ENCODE peak calls at places on chromosome 3, in nine cellular contexts. X is testis; P is CD4-positive, CD25-positive, alpha-beta regulatory T cell; A is CD8-positive, alpha-beta memory T cell; Z is effector memory CD4-positive, alpha-beta T cell; O is CD8-positive, alpha-beta T cell; U is GM23338; C is foreskin keratinocyte; V is NT2/D1. Q is an unnamed sample. For H3K27me3, the result is how much of the 10 kb centered on the place peaks cover.

GRCh38 chr3:30399394-30400181 is 206.8 kb upstream of the TGFBR2 start:
- DNase-seq in Z (no peak), P (no peak), U (peak), C (no peak), X (no peak), V (no peak), O (no peak), A (no peak), Q (no peak)

GRCh38 chr3:16596352-16597032 is 8.7 kb downstream of the DAZL start:
- DNase-seq in O (no peak), Z (no peak), A (no peak), X (no peak), P (no peak), U (no peak), C (no peak), V (no peak), Q (no peak)

GRCh38 chr3:11168881-11169805 is 14.8 kb downstream of the HRH1 start:
- DNase-seq in Z (no peak), A (no peak), V (no peak), P (no peak), X (no peak), U (no peak), C (no peak), O (no peak), Q (no peak)

GRCh38 chr3:9211155-9211950 is 38.1 kb downstream of the SRGAP3 start:
- DNase-seq in U (no peak), P (no peak), C (peak), O (no peak), X (no peak), V (no peak), Z (no peak), A (no peak), Q (no peak)

GRCh38 chr3:35635407-35635806 is 3.9 kb upstream of the ARPP21 start:
- DNase-seq in P (no peak), C (no peak), O (no peak), V (no peak), A (no peak), U (no peak), Z (no peak), X (no peak), Q (peak)

GRCh38 chr3:117669761-117670160 is 960.2 kb downstream of the TUSC7 start:
- DNase-seq in P (no peak), O (no peak), V (no peak), A (no peak), X (no peak), Z (no peak), U (no peak), C (no peak), Q (no peak)

GRCh38 chr3:55569033-55569518 is 82.0 kb upstream of the WNT5A start:
- DNase-seq in X (no peak), P (no peak), U (no peak), A (no peak), O (no peak), C (no peak), Z (no peak), V (no peak), Q (no peak)

GRCh38 chr3:176463610-176464009 is 733.7 kb downstream of the TBL1XR1 start:
- DNase-seq in A (no peak), X (no peak), U (no peak), V (no peak), P (no peak), C (no peak), Z (no peak), O (no peak), Q (no peak)

DNA sequence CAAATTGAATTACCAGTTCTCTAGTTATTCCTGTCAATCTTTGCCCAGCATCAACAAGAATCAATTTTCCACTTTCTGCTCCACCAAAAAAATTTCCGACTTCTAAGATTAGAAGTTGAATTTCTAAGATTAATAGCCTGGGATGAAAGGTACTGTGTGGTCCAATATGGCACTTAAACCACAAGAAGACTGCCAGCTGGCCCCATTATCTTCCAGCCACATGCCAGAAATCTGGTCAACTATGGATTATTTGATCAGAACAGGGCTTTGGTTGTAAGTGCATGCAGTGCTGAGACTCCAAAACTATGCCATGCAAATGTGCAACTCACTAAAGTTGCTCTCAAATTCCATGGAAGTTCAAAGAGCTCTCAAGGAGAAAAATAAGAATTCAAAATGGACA is 64.1 kb downstream of the ST3GAL6 start:
- DNase-seq in U (no peak), X (no peak), P (no peak), V (no peak), O (no peak), Z (no peak), A (no peak), C (no peak), Q (no peak)
- H3K27me3 ChIP-seq in U (under half), X (under half), P (under half), V (under half), O (under half), Z (under half), A (under half), C (under half), Q (under half)

DNA sequence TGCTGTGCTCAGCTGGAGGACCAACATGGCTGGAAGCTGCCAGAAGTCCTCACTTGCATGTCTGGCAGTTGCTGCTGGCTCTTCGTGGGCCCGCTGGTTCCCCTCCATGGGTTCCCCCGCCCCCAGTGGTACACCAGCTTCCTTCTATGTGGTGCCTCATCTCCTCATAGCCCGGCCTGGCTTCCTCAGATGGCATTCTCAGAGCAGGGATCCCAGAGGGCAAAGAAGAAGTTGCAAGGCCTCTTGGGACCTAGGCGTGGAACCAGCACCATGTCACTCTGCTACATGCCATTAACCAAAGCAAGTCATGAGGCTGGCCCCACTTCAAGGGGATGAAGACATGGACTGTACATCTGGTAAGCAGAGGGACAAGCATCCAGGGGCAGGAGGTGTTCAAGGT is 2.9 kb upstream of the CFAP92 start:
- DNase-seq in U (no peak), A (no peak), Z (no peak), C (no peak), P (no peak), V (no peak), X (no peak), O (no peak), Q (peak)
- H3K27me3 ChIP-seq in U (half or more), A (under half), Z (under half), C (half or more), P (under half), V (half or more), X (under half), O (under half), Q (half or more)

GRCh38 chr3:197021231-197021630 is 8.4 kb downstream of the MELTF start:
- DNase-seq in X (no peak), Z (no peak), U (peak), A (no peak), V (no peak), P (no peak), O (no peak), C (no peak), Q (peak)
- H3K27me3 ChIP-seq in X (under half), Z (under half), U (under half), A (under half), V (under half), P (under half), O (under half), C (under half), Q (under half)

GRCh38 chr3:48593337-48593736 is 1.8 kb downstream of the COL7A1 start:
- DNase-seq in P (no peak), A (no peak), O (no peak), C (no peak), U (no peak), X (no peak), V (no peak), Z (no peak), Q (no peak)

GRCh38 chr3:48592519-48593087 is 2.5 kb downstream of the COL7A1 start:
- DNase-seq in C (no peak), A (no peak), Z (no peak), P (no peak), U (no peak), X (no peak), O (no peak), V (no peak), Q (no peak)

GRCh38 chr3:48594431-48595049 is 589 bp downstream of the COL7A1 start:
- DNase-seq in C (no peak), P (no peak), A (no peak), O (no peak), U (peak), V (no peak), X (no peak), Z (no peak), Q (peak)

GRCh38 chr3:48591436-48591835 is 3.7 kb downstream of the COL7A1 start:
- DNase-seq in Z (no peak), X (no peak), P (no peak), V (no peak), U (no peak), O (no peak), C (no peak), A (no peak), Q (no peak)

DNA sequence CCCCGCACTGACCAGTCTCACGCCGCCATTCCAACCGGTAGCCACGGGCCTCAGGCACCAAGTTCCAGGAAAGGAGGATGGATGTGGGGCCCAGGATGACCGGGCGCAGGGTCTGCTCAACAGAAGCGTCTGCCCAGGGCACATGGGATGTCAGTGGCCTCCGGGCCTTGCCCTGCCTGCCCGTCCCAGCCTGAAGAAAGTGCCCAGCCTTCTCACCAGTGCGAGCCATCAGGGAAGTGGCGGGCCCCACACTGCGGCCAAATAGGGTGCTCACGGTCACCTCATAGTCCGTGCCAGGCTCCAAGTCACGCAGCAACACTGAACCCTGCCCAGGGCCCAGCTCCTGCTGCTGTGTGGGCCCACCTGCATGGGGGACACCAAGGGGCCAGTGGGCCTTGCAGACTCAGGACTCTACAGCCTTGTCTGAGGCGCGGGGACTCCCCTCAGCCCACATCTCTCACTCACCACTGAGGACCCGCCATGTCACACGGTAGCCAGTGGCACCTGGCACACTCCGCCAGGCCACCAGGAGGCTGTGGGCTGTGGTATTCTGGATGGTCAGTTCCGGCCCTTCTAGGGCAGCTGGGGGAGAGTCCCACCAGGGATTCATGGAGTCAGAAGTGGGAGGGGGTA is 3.1 kb downstream of the COL7A1 start:
- DNase-seq in P (no peak), C (no peak), V (no peak), U (no peak), O (no peak), A (no peak), Z (no peak), X (no peak), Q (no peak)
- H3K27me3 ChIP-seq in P (under half), C (under half), V (under half), U (under half), O (under half), A (under half), Z (under half), X (under half), Q (under half)

GRCh38 chr3:147391726-147392082 is 14.6 kb downstream of the ZIC4 start:
- DNase-seq in P (no peak), U (no peak), A (no peak), X (no peak), O (no peak), Z (no peak), V (no peak), C (no peak), Q (no peak)

GRCh38 chr3:147393261-147393964 is 12.9 kb downstream of the ZIC4 start:
- DNase-seq in V (no peak), P (no peak), X (peak), C (no peak), O (no peak), A (no peak), Z (no peak), U (peak), Q (peak)

GRCh38 chr3:147394168-147394941 is 12.0 kb downstream of the ZIC4 start:
- DNase-seq in C (no peak), V (no peak), Z (no peak), P (no peak), O (no peak), X (no peak), A (no peak), U (peak), Q (peak)

GRCh38 chr3:147390589-147391569 is 15.5 kb downstream of the ZIC4 start:
- DNase-seq in U (peak), P (no peak), Z (no peak), V (no peak), A (no peak), O (no peak), C (no peak), X (no peak), Q (peak)

DNA sequence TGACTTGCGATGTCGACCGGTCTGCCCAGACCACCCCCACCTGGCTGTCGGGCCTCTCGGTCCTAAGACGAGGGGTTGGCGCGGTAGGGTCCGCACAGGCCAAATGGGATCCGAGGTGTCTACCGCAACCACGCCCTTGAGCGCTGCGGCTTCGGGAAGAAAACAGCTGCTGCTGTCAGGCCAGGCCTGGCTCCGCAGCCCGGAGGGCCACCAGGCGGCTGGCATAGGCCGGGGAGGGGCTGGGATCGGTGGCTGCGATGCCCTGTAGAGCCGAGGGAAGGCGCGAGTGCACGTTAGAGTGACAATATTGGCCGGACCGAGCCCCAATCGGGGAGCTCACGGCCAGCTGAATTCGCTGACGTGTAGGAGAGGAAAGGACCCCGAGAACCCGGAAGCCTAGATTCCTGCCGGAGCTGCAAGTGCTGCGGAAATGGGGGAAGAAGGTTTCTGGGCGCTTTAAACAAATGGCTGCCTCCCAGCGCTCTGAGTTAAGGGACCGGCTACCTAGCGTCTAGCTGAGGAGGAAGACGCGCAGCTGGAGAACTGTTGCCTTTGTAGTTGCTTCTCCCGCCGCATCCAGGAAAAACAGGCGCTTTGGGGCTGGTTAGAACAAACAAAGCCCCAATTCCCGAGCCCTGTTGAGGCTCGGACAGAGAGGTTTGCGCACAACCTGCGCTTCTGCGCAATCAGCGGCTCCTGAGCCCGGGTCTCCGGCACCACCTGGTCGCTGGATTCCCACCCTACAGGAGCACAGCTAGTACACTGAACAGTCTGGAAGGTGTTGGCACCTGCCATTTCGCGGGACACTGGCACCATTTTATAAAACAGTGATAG is 14.0 kb downstream of the ZIC4 start:
- DNase-seq in U (peak), P (no peak), O (no peak), V (no peak), X (peak), C (no peak), A (no peak), Z (no peak), Q (peak)
- H3K27me3 ChIP-seq in U (half or more), P (under half), O (under half), V (half or more), X (under half), C (half or more), A (under half), Z (under half), Q (half or more)